ENCODE peak calls at places on chromosomes 6 and 20, in six cellular contexts. G is NB4, L is uterus, C is K562, U is IMR-90, Y is heart left ventricle. P is an unnamed sample.

GRCh38 chr6:40900791-40901190 is 138.2 kb downstream of the UNC5CL start:
- DNase-seq in C (no peak), Y (peak; percentile 52), G (no peak), L (no peak), U (no peak), P (no peak)

GRCh38 chr20:25296094-25297093 is 48.5 kb downstream of the PYGB start:
- DNase-seq in L (no peak), U (peak; percentile 24), Y (no peak), G (peak; percentile 50), C (peak; percentile 54), P (peak; percentile 46)

GRCh38 chr6:132816665-132817064 is 2.3 kb downstream of the RPS12 start:
- DNase-seq in C (peak; percentile 22), U (no peak), Y (no peak), G (peak; percentile 13), L (no peak), P (peak; percentile 25)

GRCh38 chr6:147341486-147341885 is 137.3 kb downstream of the STXBP5 start:
- DNase-seq in L (no peak), G (no peak), U (no peak), C (no peak), Y (no peak), P (no peak)

GRCh38 chr6:33197431-33198048 is 2.9 kb downstream of the RXRB start:
- DNase-seq in G (peak; percentile 74), Y (no peak), U (peak; percentile 56), C (peak; percentile 75), L (no peak), P (peak; percentile 75)

GRCh38 chr6:90049295-90049694 is 155.0 kb downstream of the GJA10 start:
- DNase-seq in Y (no peak), C (no peak), L (no peak), G (no peak), U (no peak), P (no peak)

GRCh38 chr6:37980222-37980595 is 160.7 kb downstream of the ZFAND3 start:
- DNase-seq in L (no peak), C (no peak), U (no peak), Y (no peak), G (no peak), P (no peak)

GRCh38 chr6:113082691-113083090 is 735.6 kb downstream of the RFPL4B start:
- DNase-seq in C (no peak), L (no peak), Y (no peak), U (peak; percentile 69), G (no peak), P (no peak)

GRCh38 chr6:43399932-43400487 is 27.3 kb upstream of the ABCC10 start:
- DNase-seq in U (no peak), G (peak; percentile 42), C (no peak), L (no peak), Y (no peak), P (no peak)

GRCh38 chr20:59938696-59939051 is 1.4 kb downstream of the PPP1R3D start:
- DNase-seq in G (peak; percentile 62), Y (peak; percentile 26), U (peak; percentile 23), L (peak; percentile 23), C (no peak), P (no peak)
- TF ChIP-seq POLR2A in G (no peak), Y (no peak), U (no peak), L (no peak), C (no peak), P (no peak)

GRCh38 chr6:150293019-150293418 is 75.8 kb upstream of the IYD start:
- DNase-seq in L (no peak), U (no peak), C (no peak), Y (no peak), G (no peak), P (no peak)

GRCh38 chr6:150293423-150294280 is 75.2 kb upstream of the IYD start:
- DNase-seq in L (no peak), U (peak; percentile 74), G (peak; percentile 8), Y (no peak), C (no peak), P (peak; percentile 9)

GRCh38 chr6:150296890-150297289 is 71.9 kb upstream of the IYD start:
- DNase-seq in G (no peak), Y (no peak), L (no peak), C (no peak), U (no peak), P (no peak)

GRCh38 chr6:150291968-150292710 is 76.7 kb upstream of the IYD start:
- DNase-seq in C (no peak), G (no peak), L (no peak), Y (no peak), U (no peak), P (no peak)

GRCh38 chr6:150294713-150295112 is 74.1 kb upstream of the IYD start:
- DNase-seq in C (no peak), U (no peak), Y (no peak), L (no peak), G (no peak), P (no peak)
- TF ChIP-seq POLR2A in C (no peak), U (no peak), Y (no peak), L (no peak), G (no peak), P (no peak)

GRCh38 chr6:85685713-85686112 is 43.0 kb upstream of the SYNCRIP start:
- DNase-seq in Y (no peak), U (no peak), C (no peak), L (no peak), G (no peak), P (no peak)
- TF ChIP-seq POLR2A in Y (no peak), U (no peak), C (no peak), L (no peak), G (no peak), P (no peak)

DNA sequence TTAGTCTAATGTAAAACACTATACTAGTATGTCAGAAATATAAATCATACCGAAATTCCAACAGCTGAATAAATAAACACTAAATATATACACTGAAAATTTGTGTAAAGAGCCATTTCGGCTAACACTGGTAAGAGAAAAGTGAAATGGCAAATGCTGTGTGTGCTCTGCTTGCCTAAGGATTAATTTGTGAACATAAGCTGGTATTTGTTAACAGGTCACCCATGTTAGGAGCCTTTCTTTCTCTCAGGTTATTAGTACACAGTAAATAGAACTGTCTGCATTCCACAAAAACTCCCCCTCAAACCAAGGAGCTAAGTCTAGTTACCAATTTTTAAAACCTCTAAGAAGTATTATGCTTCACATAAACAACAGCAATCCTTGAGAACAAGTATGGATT is 27.0 kb downstream of the ELOVL5 start:
- DNase-seq in C (no peak), U (no peak), L (no peak), Y (no peak), G (no peak), P (no peak)
- TF ChIP-seq POLR2A in C (no peak), U (no peak), L (no peak), Y (no peak), G (no peak), P (no peak)

DNA sequence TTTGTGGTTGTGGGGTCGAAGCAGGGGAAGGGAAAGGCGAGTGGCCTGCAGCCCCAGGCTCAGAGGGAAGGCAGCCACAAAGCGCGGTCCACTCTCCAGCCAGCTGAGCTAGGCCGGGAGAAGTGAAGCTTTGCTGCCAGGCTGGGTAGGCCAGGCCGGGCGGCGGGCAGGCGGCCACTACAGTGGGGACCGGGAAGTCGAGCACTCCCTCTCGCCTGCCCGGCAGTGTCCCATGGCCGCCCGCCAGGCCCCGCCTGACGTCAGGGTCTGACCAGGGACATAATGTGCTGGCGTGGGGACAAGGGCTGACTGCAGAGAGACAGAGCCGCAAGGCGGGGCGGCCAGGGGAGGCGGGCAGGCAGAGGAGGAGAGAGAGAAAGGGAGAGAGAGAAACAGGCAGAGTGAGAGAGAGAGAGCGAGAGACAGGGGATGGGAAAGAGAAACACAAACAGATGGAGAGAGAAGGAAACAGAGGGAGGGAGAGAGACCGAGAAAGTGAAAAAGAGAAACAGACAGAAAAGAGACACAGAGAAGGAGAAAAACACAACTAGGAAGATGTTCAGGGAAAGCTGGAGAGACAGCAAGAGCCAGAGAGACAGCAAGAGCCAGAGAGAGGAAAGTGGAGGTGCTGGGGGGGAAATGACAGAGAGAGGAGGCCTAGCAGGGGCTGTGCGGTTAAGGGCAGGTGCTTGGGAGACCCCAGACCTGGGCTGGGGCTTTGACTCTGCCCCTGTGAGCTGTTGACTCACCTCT is 94.5 kb upstream of the PTPN1 start:
- DNase-seq in Y (peak; percentile 98), G (no peak), C (no peak), L (peak; percentile 100), U (peak; percentile 87), P (no peak)
- TF ChIP-seq POLR2A in Y (peak; percentile 81), G (no peak), C (no peak), L (peak; percentile 79), U (peak; percentile 38), P (no peak)

DNA sequence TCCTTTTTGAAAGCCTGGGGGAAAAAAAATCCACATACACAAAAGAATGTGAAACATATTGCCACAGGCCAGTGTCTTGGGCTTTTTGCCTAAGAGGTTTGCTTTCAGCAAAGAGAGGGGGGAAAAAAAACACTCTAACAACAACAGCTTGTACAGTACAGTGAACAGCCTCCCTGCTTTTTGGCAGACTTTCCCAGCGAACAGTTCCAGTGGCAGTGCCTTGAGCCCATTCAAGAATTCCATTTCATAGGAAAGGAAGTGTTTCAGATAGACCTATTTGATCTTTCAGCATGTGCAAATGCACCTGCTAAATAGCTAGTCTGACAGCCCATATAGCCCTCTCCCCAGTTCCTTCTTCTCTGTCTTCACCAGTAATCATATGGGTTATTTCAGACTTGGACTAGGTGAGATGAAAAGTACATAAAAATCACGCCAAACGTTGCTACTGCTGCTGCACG is 497 bp downstream of the ARHGAP18 start:
- DNase-seq in Y (peak; percentile 40), L (no peak), C (no peak), G (no peak), U (peak; percentile 58), P (peak; percentile 57)
- TF ChIP-seq POLR2A in Y (no peak), L (no peak), C (no peak), G (no peak), U (no peak), P (no peak)

DNA sequence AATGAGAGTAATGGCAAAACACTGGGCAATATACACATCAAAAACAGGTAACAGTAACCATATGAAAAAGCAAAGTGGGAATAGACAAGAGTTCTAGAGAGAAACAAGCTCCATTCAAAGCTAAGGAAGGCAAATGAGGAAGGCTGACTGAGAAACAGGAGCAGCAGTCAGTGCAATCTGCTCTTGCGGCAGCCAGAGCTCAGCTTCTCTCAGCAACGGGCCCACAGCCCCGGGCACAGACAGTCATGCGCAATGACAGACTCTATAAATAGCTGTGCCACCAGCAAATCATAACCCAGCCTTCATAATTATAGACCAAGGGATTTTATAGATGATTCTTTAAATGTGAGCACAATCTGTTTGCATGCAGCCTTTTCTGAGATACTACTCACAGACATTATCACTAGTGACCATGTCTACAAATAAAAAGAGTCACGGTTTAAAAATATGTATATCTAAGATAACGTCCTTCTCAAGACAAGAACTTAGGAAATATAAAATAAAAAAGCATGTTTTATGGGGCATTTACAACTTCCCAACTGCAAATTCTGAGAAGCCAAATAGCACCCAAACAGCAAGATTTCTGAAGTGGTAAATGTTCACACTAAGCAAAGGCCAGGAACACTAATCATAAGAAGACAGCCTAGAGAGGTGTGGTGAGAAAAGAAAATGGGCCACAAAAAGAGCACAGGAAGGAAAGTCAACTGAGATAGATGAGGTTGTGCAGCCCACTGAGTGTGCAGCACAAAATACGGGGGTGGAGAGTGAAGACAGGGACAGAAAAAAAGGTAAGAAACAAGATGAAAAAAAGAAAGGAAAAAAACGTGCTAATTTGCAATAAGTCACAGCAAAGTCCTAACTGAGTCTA is 39.9 kb upstream of the BEND6 start:
- DNase-seq in L (no peak), G (peak; percentile 37), U (no peak), C (no peak), Y (peak; percentile 39), P (peak; percentile 41)
- TF ChIP-seq POLR2A in L (no peak), G (no peak), U (no peak), C (no peak), Y (no peak), P (no peak)